ENCODE peak calls at places on chromosomes 6 and 20, in seven cellular contexts. P is heart right ventricle, J is RWPE2, H is IMR-90, A is mesenchymal stem cell, Y is cardiac muscle cell, Z is esophagus squamous epithelium. L is an unnamed sample.

GRCh38 chr20:58531063-58531462 is 15.9 kb upstream of the APCDD1L start:
- DNase-seq in H (no peak), A (no peak), P (no peak), Y (no peak), J (no peak), Z (no peak), L (no peak)

GRCh38 chr20:38152175-38153010 is 12.7 kb downstream of the TGM2 start:
- DNase-seq in Y (peak), P (peak), Z (peak), A (peak), H (peak), J (peak), L (peak)

GRCh38 chr6:43355862-43356590 is 13.4 kb downstream of the ZNF318 start:
- DNase-seq in Z (no peak), P (no peak), A (no peak), Y (peak), H (peak), J (no peak), L (no peak)

GRCh38 chr6:18990313-18990978 is 603.3 kb downstream of the RNF144B start:
- DNase-seq in P (peak), J (peak), Z (no peak), A (peak), H (peak), Y (peak), L (peak)

GRCh38 chr6:31363809-31364208 is 6.8 kb upstream of the HLA-B start:
- DNase-seq in Y (no peak), H (no peak), P (no peak), Z (no peak), A (no peak), J (no peak), L (no peak)

GRCh38 chr6:42417641-42418112 is 34.0 kb downstream of the TRERF1 start:
- DNase-seq in Y (peak), Z (no peak), A (no peak), P (no peak), H (no peak), J (no peak), L (no peak)

GRCh38 chr20:13874269-13875158 is 89.7 kb downstream of the NDUFAF5 start:
- DNase-seq in J (no peak), P (no peak), A (no peak), Z (no peak), H (no peak), Y (no peak), L (no peak)

GRCh38 chr6:13767121-13767794 is 47.1 kb downstream of the MCUR1 start:
- DNase-seq in H (peak), Z (no peak), J (no peak), A (peak), P (peak), Y (peak), L (peak)

GRCh38 chr6:43727634-43728033 is 40.0 kb upstream of the MRPS18A start:
- DNase-seq in Y (no peak), P (no peak), J (peak), H (no peak), Z (no peak), A (no peak), L (no peak)

GRCh38 chr6:47242483-47243386 is 67.0 kb downstream of the TNFRSF21 start:
- DNase-seq in Z (peak), Y (peak), H (peak), J (peak), P (peak), A (peak), L (peak)

GRCh38 chr6:97963148-97963680 is 680.2 kb upstream of the MMS22L start:
- DNase-seq in J (no peak), A (no peak), Y (peak), H (no peak), Z (no peak), P (no peak), L (no peak)

GRCh38 chr6:132830236-132830799 is 15.9 kb downstream of the RPS12 start:
- DNase-seq in H (peak), J (no peak), Y (peak), P (no peak), A (peak), Z (no peak), L (no peak)

GRCh38 chr20:32544260-32544722 is 40.8 kb downstream of the NOL4L start:
- DNase-seq in Z (no peak), Y (no peak), J (no peak), H (no peak), A (no peak), P (no peak), L (no peak)

GRCh38 chr6:158799051-158799792 is 19.9 kb downstream of the EZR start:
- DNase-seq in J (no peak), A (peak), Z (no peak), Y (peak), P (no peak), H (peak), L (no peak)

GRCh38 chr6:195861-196360 is 96.4 kb upstream of the DUSP22 start:
- DNase-seq in H (peak), P (no peak), J (no peak), Y (peak), Z (no peak), A (peak), L (peak)

GRCh38 chr6:10082385-10082784 is 332.5 kb downstream of the TFAP2A start:
- DNase-seq in H (no peak), P (no peak), J (no peak), A (no peak), Y (no peak), Z (no peak), L (no peak)

GRCh38 chr6:105560611-105561066 is 157.8 kb upstream of the PREP start:
- DNase-seq in P (no peak), Z (no peak), Y (no peak), J (no peak), H (peak), A (peak), L (no peak)

GRCh38 chr6:170083236-170084051 is 207.4 kb downstream of the DLL1 start:
- DNase-seq in A (no peak), P (no peak), Y (no peak), Z (no peak), J (peak), H (no peak), L (no peak)

GRCh38 chr20:17895641-17896246 is 72.8 kb downstream of the SNX5 start:
- DNase-seq in Z (no peak), A (peak), H (peak), Y (peak), J (no peak), P (peak), L (peak)

GRCh38 chr6:63635165-63635562 is 438 bp upstream of the PHF3 start:
- DNase-seq in H (no peak), A (no peak), Z (no peak), J (no peak), P (no peak), Y (no peak), L (no peak)

GRCh38 chr6:33215761-33216649 is 7.7 kb downstream of the RING1 start:
- DNase-seq in H (no peak), Y (no peak), A (no peak), P (no peak), J (no peak), Z (no peak), L (no peak)

GRCh38 chr6:169424149-169424804 is 170.6 kb upstream of the THBS2 start:
- DNase-seq in J (no peak), A (no peak), Z (no peak), H (no peak), Y (no peak), P (no peak), L (peak)

GRCh38 chr20:31274441-31274840 is 17.0 kb downstream of the DEFB115 start:
- DNase-seq in Y (no peak), Z (no peak), A (no peak), H (no peak), P (no peak), J (no peak), L (no peak)

GRCh38 chr6:71420693-71421328 is 132.2 kb downstream of the OGFRL1 start:
- DNase-seq in J (peak), A (peak), Z (peak), H (peak), P (peak), Y (peak), L (peak)

GRCh38 chr6:97440590-97441176 is 157.7 kb upstream of the MMS22L start:
- DNase-seq in P (no peak), Y (peak), H (peak), A (peak), Z (no peak), J (no peak), L (no peak)

GRCh38 chr20:64146301-64146935 is 17.8 kb upstream of the MYT1 start:
- DNase-seq in J (peak), Y (no peak), P (no peak), Z (no peak), H (no peak), A (no peak), L (no peak)

GRCh38 chr6:167825759-167826229 is 917 bp upstream of the AFDN start:
- DNase-seq in J (peak), Y (peak), H (no peak), P (peak), A (peak), Z (no peak), L (peak)

GRCh38 chr6:168373389-168373788 is 53.8 kb upstream of the DACT2 start:
- DNase-seq in A (no peak), H (no peak), Y (no peak), Z (no peak), P (no peak), J (no peak), L (no peak)

GRCh38 chr20:64077094-64077493 is 2.2 kb downstream of the RGS19 start:
- DNase-seq in J (no peak), H (no peak), Y (no peak), P (peak), A (no peak), Z (no peak), L (peak)

GRCh38 chr6:77273929-77274328 is 189.4 kb downstream of the HTR1B start:
- DNase-seq in J (no peak), H (no peak), P (no peak), Z (no peak), A (no peak), Y (no peak), L (no peak)

GRCh38 chr6:15324427-15324985 is 78.6 kb downstream of the JARID2 start:
- DNase-seq in A (no peak), Z (no peak), Y (no peak), J (no peak), H (no peak), P (no peak), L (no peak)

GRCh38 chr6:155050311-155050710 is 55.2 kb downstream of the TIAM2 start:
- DNase-seq in P (no peak), Y (no peak), J (no peak), A (peak), H (peak), Z (no peak), L (no peak)

GRCh38 chr6:158654960-158655485 is 5.2 kb downstream of the SYTL3 start:
- DNase-seq in Y (peak), P (no peak), J (no peak), A (peak), Z (no peak), H (peak), L (no peak)

GRCh38 chr6:73134588-73134987 is 90.7 kb downstream of the KHDC1L start:
- DNase-seq in H (peak), P (no peak), J (peak), Z (no peak), Y (peak), A (peak), L (peak)

DNA sequence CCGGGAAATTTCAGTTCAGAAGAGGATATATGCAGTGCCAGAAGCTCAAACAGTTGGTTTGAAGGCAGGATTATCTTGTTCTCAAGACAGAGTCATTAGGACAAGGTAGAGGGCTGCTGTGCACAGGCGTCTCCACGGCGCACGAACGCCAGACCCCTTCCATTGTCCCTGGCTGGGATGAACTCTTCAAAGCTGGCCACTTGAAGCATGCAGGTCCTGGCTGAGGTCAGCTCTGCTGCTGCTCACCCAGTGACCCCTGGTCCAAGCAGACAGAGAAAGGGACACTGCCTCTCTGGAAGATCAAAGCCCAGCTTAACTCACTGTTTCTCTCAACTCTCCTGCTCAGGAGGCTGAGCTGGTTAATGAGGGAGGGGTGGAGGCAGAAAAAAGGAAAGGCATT is 191.0 kb upstream of the HEY2 start:
- DNase-seq in P (no peak), J (no peak), Z (no peak), H (no peak), Y (peak), A (no peak), L (no peak)
- H3K4me3 ChIP-seq in P (no peak), J (no peak), Z (no peak), H (no peak), Y (no peak), A (no peak), L (no peak)

DNA sequence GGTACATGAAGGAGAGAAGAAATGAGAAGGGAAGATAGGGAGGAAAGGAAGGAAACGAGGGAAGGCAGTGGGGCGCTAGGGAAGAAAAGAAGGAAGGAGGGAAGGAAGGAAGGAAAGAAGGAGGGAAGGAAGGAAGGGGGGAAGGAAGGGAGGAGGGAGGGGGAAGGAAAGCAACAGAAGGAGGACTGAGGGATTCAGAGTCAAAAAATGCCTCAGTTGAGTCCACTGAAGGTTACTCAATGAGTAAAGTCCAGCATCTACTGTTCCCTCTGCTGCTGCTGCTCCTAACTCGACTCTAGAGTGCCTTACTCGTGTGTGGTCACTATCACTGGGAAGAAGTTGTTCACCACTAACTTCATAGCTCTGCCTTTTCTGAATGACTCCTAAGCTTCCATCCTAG is 33.8 kb downstream of the PHACTR1 start:
- DNase-seq in H (no peak), Y (no peak), P (no peak), J (no peak), Z (no peak), A (no peak), L (no peak)
- H3K4me3 ChIP-seq in H (no peak), Y (peak), P (no peak), J (no peak), Z (no peak), A (no peak), L (no peak)

GRCh38 chr6:22134308-22134707 is 162.5 kb downstream of the PRL start:
- DNase-seq in H (no peak), A (no peak), Y (no peak), J (no peak), P (no peak), Z (no peak), L (no peak)
- H3K4me3 ChIP-seq in H (no peak), A (no peak), Y (no peak), J (no peak), P (no peak), Z (no peak), L (no peak)

DNA sequence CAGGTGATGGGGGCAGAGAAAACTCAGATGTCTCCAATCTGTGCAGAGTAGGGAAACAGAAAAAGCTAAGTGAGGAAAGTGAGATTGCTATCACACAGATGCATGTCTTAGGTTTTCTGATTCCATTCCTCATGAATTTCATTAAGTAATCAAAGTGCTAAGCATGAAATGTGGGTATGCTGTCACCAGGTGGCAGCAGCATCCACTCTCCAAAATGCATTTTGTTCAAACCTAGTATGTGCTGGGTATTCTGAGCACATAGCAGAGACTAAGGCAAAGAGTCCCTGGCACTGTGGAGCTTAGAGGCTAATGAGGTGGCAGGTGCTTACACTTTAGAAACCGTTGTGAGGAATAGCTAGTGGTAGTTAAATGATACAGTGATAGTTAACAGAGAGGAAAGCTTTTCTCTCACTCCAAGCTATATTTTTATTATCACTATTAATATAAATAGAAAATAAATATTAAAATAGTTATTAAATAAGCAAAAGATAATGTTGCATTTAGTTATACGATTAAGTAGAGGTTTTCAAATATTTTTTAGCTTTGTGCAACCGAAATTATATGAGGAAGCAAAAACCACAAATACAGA is 179.5 kb downstream of the CDH26 start:
- DNase-seq in P (no peak), J (no peak), H (peak), Z (no peak), A (no peak), Y (no peak), L (peak)
- H3K4me3 ChIP-seq in P (peak), J (peak), H (peak), Z (peak), A (no peak), Y (no peak), L (no peak)

GRCh38 chr20:10652185-10652584 is 21.6 kb downstream of the JAG1 start:
- DNase-seq in H (no peak), J (no peak), Y (no peak), A (no peak), Z (no peak), P (no peak), L (no peak)

GRCh38 chr20:10655723-10656122 is 18.1 kb downstream of the JAG1 start:
- DNase-seq in P (no peak), H (no peak), Z (no peak), Y (no peak), J (no peak), A (no peak), L (no peak)

GRCh38 chr20:10652660-10653191 is 21.1 kb downstream of the JAG1 start:
- DNase-seq in H (peak), J (no peak), P (no peak), Z (no peak), Y (no peak), A (peak), L (no peak)

GRCh38 chr20:10654630-10655029 is 19.2 kb downstream of the JAG1 start:
- DNase-seq in Y (no peak), H (no peak), J (no peak), P (no peak), A (no peak), Z (no peak), L (no peak)

GRCh38 chr20:10653593-10654288 is 20.1 kb downstream of the JAG1 start:
- DNase-seq in H (peak), J (no peak), Z (no peak), P (no peak), Y (peak), A (peak), L (peak)
- H3K4me3 ChIP-seq in H (peak), J (no peak), Z (peak), P (peak), Y (no peak), A (no peak), L (peak)

DNA sequence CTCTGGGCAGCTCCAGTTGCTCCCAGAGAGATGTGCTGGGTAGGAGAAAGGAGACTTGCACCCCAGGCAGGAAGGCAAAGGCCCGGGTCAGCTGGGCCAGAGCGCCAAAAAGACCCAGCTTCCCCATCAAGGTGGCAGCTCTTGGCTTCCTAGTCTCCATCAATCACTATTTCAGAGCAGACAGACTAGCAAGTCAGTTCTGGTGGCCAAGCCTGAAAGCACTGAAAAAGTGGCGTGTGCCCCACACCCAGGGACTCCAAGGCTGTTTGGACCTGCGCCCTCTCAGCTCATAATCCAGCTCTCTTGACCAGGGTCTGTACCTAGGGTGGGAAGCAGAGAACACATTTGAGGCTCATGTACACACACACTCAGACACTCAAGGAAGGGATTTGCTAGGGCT is 3.7 kb downstream of the MAFB start:
- DNase-seq in Y (no peak), A (no peak), Z (no peak), P (no peak), J (peak), H (no peak), L (no peak)
- H3K4me3 ChIP-seq in Y (no peak), A (no peak), Z (peak), P (peak), J (no peak), H (no peak), L (peak)

GRCh38 chr6:39495023-39495422 is 172.5 kb upstream of the KCNK16 start:
- DNase-seq in J (no peak), A (peak), H (no peak), Z (no peak), P (no peak), Y (no peak), L (no peak)

GRCh38 chr6:39493717-39494116 is 171.2 kb upstream of the KCNK16 start:
- DNase-seq in A (peak), P (no peak), H (no peak), Z (no peak), Y (peak), J (no peak), L (no peak)

GRCh38 chr6:39488255-39488881 is 165.9 kb upstream of the KCNK16 start:
- DNase-seq in Z (no peak), J (no peak), Y (no peak), P (no peak), A (no peak), H (no peak), L (no peak)

GRCh38 chr6:39493174-39493573 is 170.7 kb upstream of the KCNK16 start:
- DNase-seq in A (peak), P (no peak), J (no peak), Y (peak), H (no peak), Z (no peak), L (no peak)

GRCh38 chr6:39490120-39490519 is 167.6 kb upstream of the KCNK16 start:
- DNase-seq in P (no peak), J (no peak), A (no peak), Z (no peak), H (no peak), Y (peak), L (no peak)
- H3K4me3 ChIP-seq in P (no peak), J (no peak), A (no peak), Z (no peak), H (no peak), Y (no peak), L (no peak)

L was measured in right cardiac atrium.